ENCODE peak calls at places on chromosomes 5 and 9, in six cellular contexts. N is activated T-helper 1 cell treated with anti-CD3 and anti-CD28 coated beads, Interleukin-12 subunit alpha, Interleukin-12 subunit beta, Interleukin-2, Interleukin-4 antibody, amounts not matched to agents 30 ng/mL and 10 ng/mL and 1 ng/mL, durations not matched to agents 14 hours and 24 hours and 36 hours; V is dorsolateral prefrontal cortex; Y is neural crest cell; R is OCI-M1; F is activated T-helper 9 cell treated with anti-CD3 and anti-CD28 coated beads, Interleukin-2, amount 50 U/mL, for 16 hours. H is an unnamed sample.

GRCh38 chr5:167063788-167064187 is 1227.7 kb upstream of the WWC1 start:
- DNase-seq in Y (no peak), N (no peak), V (no peak), F (no peak), R (no peak), H (no peak)

GRCh38 chr5:52838306-52839015 is 50.7 kb downstream of the ITGA1 start:
- DNase-seq in N (no peak), R (no peak), V (no peak), Y (no peak), F (no peak), H (no peak)

GRCh38 chr5:60687927-60688720 is 11.8 kb downstream of the DEPDC1B start:
- DNase-seq in F (no peak), Y (no peak), V (no peak), N (no peak), R (peak), H (no peak)

GRCh38 chr9:12426198-12426864 is 266.9 kb upstream of the TYRP1 start:
- DNase-seq in N (no peak), F (no peak), Y (no peak), V (no peak), R (peak), H (peak)

GRCh38 chr9:14865206-14865605 is 45.0 kb downstream of the FREM1 start:
- DNase-seq in R (no peak), Y (no peak), N (no peak), V (no peak), F (no peak), H (no peak)

GRCh38 chr5:37189355-37189754 is 59.8 kb downstream of the CPLANE1 start:
- DNase-seq in V (no peak), Y (no peak), F (no peak), R (no peak), N (no peak), H (no peak)

GRCh38 chr5:26833596-26833995 is 204.8 kb downstream of the CDH9 start:
- DNase-seq in F (no peak), N (no peak), R (peak), Y (no peak), V (no peak), H (no peak)

GRCh38 chr9:92988215-92988731 is 41.0 kb downstream of the FGD3 start:
- DNase-seq in F (no peak), R (no peak), N (no peak), Y (no peak), V (no peak), H (no peak)

GRCh38 chr9:133875131-133875530 is 117.0 kb downstream of the VAV2 start:
- DNase-seq in R (no peak), F (no peak), N (no peak), Y (no peak), V (no peak), H (no peak)

GRCh38 chr9:77909306-77909705 is 122.3 kb downstream of the GNAQ start:
- DNase-seq in V (no peak), Y (no peak), F (no peak), N (peak), R (peak), H (no peak)

GRCh38 chr5:40429258-40430111 is 250.2 kb upstream of the PTGER4 start:
- DNase-seq in Y (no peak), N (no peak), V (no peak), F (no peak), R (no peak), H (no peak)

GRCh38 chr5:54249210-54250028 is 61.0 kb downstream of the ARL15 start:
- DNase-seq in N (no peak), V (no peak), R (peak), F (peak), Y (no peak), H (no peak)

GRCh38 chr5:118040496-118040895 is 947.9 kb downstream of the DTWD2 start:
- DNase-seq in F (no peak), V (no peak), R (no peak), N (no peak), Y (no peak), H (no peak)

H was measured in hippocampal formation.